ENCODE peak calls at places on chromosomes 12 and 14, in nine cellular contexts. L, G, F, T, K, W, N, V and A are unnamed samples.

GRCh38 chr12:76777765-76778216 is 13.9 kb downstream of the ZDHHC17 start:
- DNase-seq in L (no peak), G (no peak), F (no peak), T (no peak), K (no peak), W (no peak), N (no peak), V (no peak), A (no peak)

GRCh38 chr12:118052324-118053070 is 8.5 kb downstream of the WSB2 start:
- DNase-seq in L (no peak), G (no peak), F (no peak), T (no peak), K (no peak), W (peak; percentile 98), N (no peak), V (no peak), A (no peak)

GRCh38 chr14:32509632-32510187 is 180.6 kb downstream of the AKAP6 start:
- DNase-seq in L (no peak), G (no peak), F (no peak), T (no peak), K (no peak), W (peak; percentile 15), N (no peak), V (no peak), A (no peak)

GRCh38 chr12:76124456-76124855 is 40.0 kb upstream of the NAP1L1 start:
- DNase-seq in L (no peak), G (no peak), F (no peak), T (no peak), K (no peak), W (no peak), N (no peak), V (no peak), A (no peak)

GRCh38 chr12:114355389-114356088 is 50.4 kb downstream of the TBX5 start:
- DNase-seq in L (no peak), G (no peak), F (no peak), T (peak; percentile 42), K (no peak), W (no peak), N (no peak), V (no peak), A (peak; percentile 60)

GRCh38 chr14:41051801-41052200 is 554.9 kb upstream of the LRFN5 start:
- DNase-seq in L (no peak), G (no peak), F (no peak), T (no peak), K (no peak), W (no peak), N (no peak), V (no peak), A (no peak)

GRCh38 chr14:105859717-105860614 is 333.6 kb downstream of the TMEM121 start:
- DNase-seq in L (peak; percentile 77), G (peak; percentile 0), F (no peak), T (no peak), K (peak; percentile 44), W (no peak), N (peak; percentile 36), V (peak; percentile 4), A (peak; percentile 18)

GRCh38 chr12:70691018-70691672 is 53.9 kb upstream of the PTPRB start:
- DNase-seq in L (no peak), G (no peak), F (no peak), T (no peak), K (no peak), W (no peak), N (no peak), V (no peak), A (no peak)

GRCh38 chr14:41623737-41624136 is 17.1 kb downstream of the LRFN5 start:
- DNase-seq in L (no peak), G (no peak), F (no peak), T (no peak), K (no peak), W (no peak), N (no peak), V (no peak), A (no peak)

GRCh38 chr12:46491548-46491947 is 119.0 kb upstream of the SLC38A2 start:
- DNase-seq in L (no peak), G (no peak), F (no peak), T (no peak), K (no peak), W (no peak), N (no peak), V (no peak), A (no peak)

GRCh38 chr14:72686101-72686500 is 207.8 kb downstream of the DPF3 start:
- DNase-seq in L (no peak), G (no peak), F (no peak), T (no peak), K (no peak), W (no peak), N (no peak), V (no peak), A (no peak)

GRCh38 chr14:31208546-31209424 is 1.2 kb upstream of the HECTD1 start:
- DNase-seq in L (no peak), G (no peak), F (no peak), T (no peak), K (no peak), W (no peak), N (no peak), V (no peak), A (no peak)

GRCh38 chr14:51283402-51283825 is 43.4 kb downstream of the TMX1 start:
- DNase-seq in L (no peak), G (peak; percentile 59), F (no peak), T (peak; percentile 26), K (no peak), W (peak; percentile 78), N (no peak), V (no peak), A (no peak)

GRCh38 chr14:102899516-102899900 is 23.0 kb upstream of the AMN start:
- DNase-seq in L (no peak), G (no peak), F (no peak), T (no peak), K (no peak), W (no peak), N (no peak), V (no peak), A (no peak)

GRCh38 chr14:95265106-95266094 is 54.3 kb downstream of the CLMN start:
- DNase-seq in L (peak; percentile 18), G (peak; percentile 79), F (no peak), T (no peak), K (no peak), W (peak; percentile 88), N (no peak), V (no peak), A (no peak)

GRCh38 chr12:94643585-94643984 is 6.8 kb downstream of the TMCC3 start:
- DNase-seq in L (no peak), G (no peak), F (no peak), T (no peak), K (no peak), W (no peak), N (no peak), V (no peak), A (no peak)

GRCh38 chr12:39329015-39329414 is 113.9 kb downstream of the KIF21A start:
- DNase-seq in L (no peak), G (no peak), F (no peak), T (no peak), K (no peak), W (no peak), N (no peak), V (no peak), A (no peak)

GRCh38 chr14:104887623-104888488 is 22.8 kb downstream of the CEP170B start:
- DNase-seq in L (no peak), G (no peak), F (no peak), T (peak; percentile 6), K (no peak), W (no peak), N (no peak), V (no peak), A (no peak)

GRCh38 chr14:94738786-94739185 is 31.1 kb downstream of the GSC start:
- DNase-seq in L (no peak), G (no peak), F (no peak), T (no peak), K (no peak), W (no peak), N (no peak), V (no peak), A (no peak)

GRCh38 chr12:15629761-15630160 is 159.4 kb downstream of the EPS8 start:
- DNase-seq in L (no peak), G (no peak), F (no peak), T (no peak), K (no peak), W (no peak), N (no peak), V (no peak), A (no peak)

GRCh38 chr14:90396342-90397339 is at the start of gene CALM1:
- DNase-seq in L (peak; percentile 94), G (peak; percentile 98), F (peak; percentile 95), T (peak; percentile 96), K (peak; percentile 92), W (peak; percentile 81), N (peak; percentile 90), V (peak; percentile 98), A (peak; percentile 97)

GRCh38 chr12:108784270-108784669 is 53.0 kb upstream of the CORO1C start:
- DNase-seq in L (no peak), G (no peak), F (no peak), T (no peak), K (no peak), W (no peak), N (no peak), V (no peak), A (no peak)

GRCh38 chr12:9391751-9392240 is 183.6 kb upstream of the PZP start:
- DNase-seq in L (no peak), G (no peak), F (no peak), T (no peak), K (no peak), W (no peak), N (no peak), V (no peak), A (no peak)